ENCODE peak calls at places on chromosome 2, in seven cellular contexts. N, K, P, U, V, I and D are unnamed samples.

GRCh38 chr2:68190991-68191731 is 33.5 kb downstream of the PNO1 start:
- DNase-seq in K (no peak), I (no peak), N (no peak), U (no peak), P (no peak), V (no peak), D (no peak)

GRCh38 chr2:75960134-75961009 is 249.7 kb upstream of the GCFC2 start:
- DNase-seq in V (no peak), P (no peak), I (no peak), K (no peak), U (no peak), N (no peak), D (no peak)

GRCh38 chr2:134142903-134143302 is 111.0 kb upstream of the MGAT5 start:
- DNase-seq in P (no peak), N (no peak), K (no peak), U (no peak), V (no peak), I (no peak), D (no peak)

GRCh38 chr2:164257794-164258193 is 363.5 kb downstream of the GRB14 start:
- DNase-seq in I (no peak), U (no peak), P (no peak), V (no peak), N (no peak), K (no peak), D (no peak)

GRCh38 chr2:158755310-158755709 is 39.8 kb upstream of the DAPL1 start:
- DNase-seq in N (no peak), K (no peak), P (no peak), U (no peak), I (peak; percentile 19), V (no peak), D (no peak)

GRCh38 chr2:121626777-121627524 is 22.3 kb downstream of the CLASP1 start:
- DNase-seq in P (no peak), N (peak; percentile 9), K (peak; percentile 85), U (no peak), V (no peak), I (peak; percentile 37), D (no peak)

GRCh38 chr2:13919981-13920382 is 712.5 kb upstream of the LRATD1 start:
- DNase-seq in U (no peak), P (no peak), I (no peak), K (no peak), N (no peak), V (no peak), D (no peak)

GRCh38 chr2:45890819-45891218 is 239.3 kb downstream of the PRKCE start:
- DNase-seq in N (peak; percentile 64), I (no peak), U (no peak), V (no peak), K (no peak), P (no peak), D (no peak)

GRCh38 chr2:50571278-50571677 is 460.7 kb downstream of the NRXN1 start:
- DNase-seq in P (no peak), N (no peak), U (no peak), K (no peak), I (no peak), V (no peak), D (no peak)

GRCh38 chr2:119857742-119858141 is 98.0 kb downstream of the PTPN4 start:
- DNase-seq in P (no peak), I (no peak), K (no peak), N (no peak), U (no peak), V (no peak), D (no peak)

GRCh38 chr2:191008286-191008685 is 5.7 kb downstream of the STAT1 start:
- DNase-seq in I (no peak), U (no peak), V (no peak), K (no peak), N (no peak), P (no peak), D (no peak)

GRCh38 chr2:10312437-10312957 is 9.8 kb downstream of the HPCAL1 start:
- DNase-seq in P (no peak), N (no peak), K (no peak), U (no peak), V (no peak), I (no peak), D (no peak)

GRCh38 chr2:80363330-80363729 is 58.8 kb upstream of the LRRTM1 start:
- DNase-seq in V (no peak), P (no peak), N (no peak), K (no peak), U (no peak), I (no peak), D (no peak)